ENCODE peak calls at places on chromosomes 3 and 15, in four cellular contexts. P, C, H and O are unnamed samples.

GRCh38 chr3:52313774-52314188 is 2.3 kb upstream of the DNAH1 start:
- DNase-seq in H (no peak), C (no peak), P (no peak), O (no peak)

GRCh38 chr15:81863157-81863556 is 182.7 kb downstream of the MEX3B start:
- DNase-seq in C (no peak), H (no peak), P (no peak), O (no peak)

GRCh38 chr3:150078983-150079739 is 108.5 kb upstream of the PFN2 start:
- DNase-seq in H (peak), P (no peak), C (no peak), O (peak)

GRCh38 chr3:41199866-41200668 is 762 bp downstream of the CTNNB1 start:
- DNase-seq in P (no peak), H (no peak), C (peak), O (peak)

GRCh38 chr3:31240466-31240865 is 292.3 kb upstream of the STT3B start:
- DNase-seq in H (no peak), P (no peak), C (no peak), O (no peak)

GRCh38 chr3:66450389-66451022 is 50.3 kb downstream of the LRIG1 start:
- DNase-seq in H (no peak), C (no peak), P (no peak), O (no peak)

GRCh38 chr3:128998532-128998931 is 2.6 kb upstream of the EFCC1 start:
- DNase-seq in C (no peak), H (no peak), P (peak), O (no peak)

GRCh38 chr3:10437272-10437994 is 68.0 kb downstream of the ATP2B2 start:
- DNase-seq in C (no peak), H (no peak), P (no peak), O (no peak)

GRCh38 chr3:183662099-183662498 is 26.7 kb downstream of the KLHL24 start:
- DNase-seq in H (no peak), C (no peak), P (no peak), O (no peak)

GRCh38 chr3:481680-482079 is 285.1 kb downstream of the CHL1 start:
- DNase-seq in H (no peak), C (no peak), P (no peak), O (no peak)

GRCh38 chr15:48032911-48033310 is 87.9 kb upstream of the SLC24A5 start:
- DNase-seq in H (no peak), P (no peak), C (no peak), O (no peak)

GRCh38 chr15:37143351-37143750 is 43.0 kb upstream of the MEIS2 start:
- DNase-seq in P (no peak), C (no peak), H (no peak), O (no peak)

GRCh38 chr15:54810031-54810430 is 386.7 kb downstream of the RSL24D1 start:
- DNase-seq in P (no peak), C (no peak), H (no peak), O (no peak)

GRCh38 chr3:13145826-13146642 is 72.8 kb upstream of the IQSEC1 start:
- DNase-seq in P (no peak), C (no peak), H (no peak), O (no peak)

GRCh38 chr3:120678331-120678845 is 3.7 kb downstream of the HGD start:
- DNase-seq in H (no peak), C (peak), P (peak), O (peak)

GRCh38 chr15:34049096-34049495 is 10.1 kb upstream of the AVEN start:
- DNase-seq in H (no peak), P (no peak), C (no peak), O (no peak)

GRCh38 chr3:52153389-52154096 is 680 bp downstream of the POC1A start:
- DNase-seq in H (peak), P (no peak), C (no peak), O (peak)

GRCh38 chr15:36591534-36592411 is 12.3 kb downstream of the CDIN1 start:
- DNase-seq in C (no peak), P (no peak), H (no peak), O (no peak)

GRCh38 chr15:23734856-23735255 is 47.8 kb upstream of the NDN start:
- DNase-seq in P (no peak), H (no peak), C (no peak), O (no peak)

GRCh38 chr15:67680645-67681044 is 138.1 kb downstream of the MAP2K5 start:
- DNase-seq in H (no peak), C (peak), P (no peak), O (peak)

GRCh38 chr3:47082519-47082918 is 81.4 kb downstream of the SETD2 start:
- DNase-seq in H (no peak), P (no peak), C (no peak), O (no peak)

GRCh38 chr3:123105201-123106189 is 38.7 kb downstream of the PDIA5 start:
- DNase-seq in P (no peak), H (peak), C (no peak), O (no peak)